ENCODE peak calls at places on chromosomes 6 and 20, in four cellular contexts. R is SW480, N is mucosa of gallbladder, X is pulmonary artery endothelial cell. K is an unnamed sample.

GRCh38 chr20:38728911-38729642 is 4.8 kb downstream of the SLC32A1 start:
- DNase-seq in R (no peak), N (no peak), X (no peak), K (no peak)

GRCh38 chr6:84738996-84739865 is 25.2 kb downstream of the TBX18 start:
- DNase-seq in R (no peak), N (no peak), X (no peak), K (no peak)

GRCh38 chr20:36754656-36755222 is 8.8 kb upstream of the NDRG3 start:
- DNase-seq in R (peak), N (peak), X (peak), K (peak)

GRCh38 chr20:47400685-47401084 is 44.2 kb upstream of the ZMYND8 start:
- DNase-seq in R (peak), N (no peak), X (no peak), K (no peak)

GRCh38 chr6:16849280-16850210 is 88.3 kb upstream of the ATXN1 start:
- DNase-seq in R (no peak), N (no peak), X (no peak), K (no peak)

GRCh38 chr20:51639206-51639832 is 96.8 kb upstream of the NFATC2 start:
- DNase-seq in R (peak), N (peak), X (no peak), K (peak)

GRCh38 chr20:44914924-44915323 is 5.1 kb downstream of the PABPC1L start:
- DNase-seq in R (no peak), N (no peak), X (no peak), K (no peak)

GRCh38 chr20:49693435-49694171 is 20.1 kb downstream of the B4GALT5 start:
- DNase-seq in R (no peak), N (no peak), X (no peak), K (no peak)

GRCh38 chr6:45507156-45507555 is 129.4 kb upstream of the SUPT3H start:
- DNase-seq in R (no peak), N (no peak), X (no peak), K (peak)